ENCODE peak calls at places on chromosome 9, in nine cellular contexts. T is CD4-positive, alpha-beta T cell; Q is foreskin keratinocyte; G is fibroblast of villous mesenchyme; F is ascending aorta; L is WTC11; U is dorsolateral prefrontal cortex; C is BE2C; X is AG04449. J is an unnamed sample.

GRCh38 chr9:95495529-95495928 is 21.2 kb downstream of the PTCH1 start:
- DNase-seq in T (no peak), Q (no peak), G (no peak), F (no peak), L (no peak), U (no peak), C (no peak), X (no peak), J (no peak)

GRCh38 chr9:25681270-25681669 is 3.0 kb upstream of the TUSC1 start:
- DNase-seq in T (no peak), Q (peak), G (peak), F (no peak), L (no peak), U (no peak), C (no peak), X (peak), J (no peak)

GRCh38 chr9:78566948-78567675 is 270.2 kb downstream of the PSAT1 start:
- DNase-seq in T (no peak), Q (peak), G (peak), F (no peak), L (no peak), U (no peak), C (peak), X (no peak), J (no peak)

GRCh38 chr9:27888661-27889295 is 315.5 kb upstream of the C9orf72 start:
- DNase-seq in T (no peak), Q (peak), G (no peak), F (no peak), L (peak), U (no peak), C (peak), X (no peak), J (peak)

GRCh38 chr9:18756712-18757125 is 276.3 kb downstream of the SAXO1 start:
- DNase-seq in T (no peak), Q (no peak), G (no peak), F (no peak), L (no peak), U (no peak), C (no peak), X (no peak), J (no peak)

GRCh38 chr9:20689833-20690232 is 5.8 kb downstream of the FOCAD start:
- DNase-seq in T (no peak), Q (no peak), G (no peak), F (no peak), L (no peak), U (no peak), C (no peak), X (no peak), J (no peak)

GRCh38 chr9:109163194-109163593 is 3.9 kb downstream of the FRRS1L start:
- DNase-seq in T (no peak), Q (no peak), G (no peak), F (no peak), L (no peak), U (no peak), C (no peak), X (no peak), J (no peak)

GRCh38 chr9:87685431-87685830 is 40.5 kb upstream of the CTSL start:
- DNase-seq in T (no peak), Q (no peak), G (peak), F (no peak), L (no peak), U (no peak), C (no peak), X (no peak), J (no peak)

GRCh38 chr9:127154390-127155191 is 32.2 kb upstream of the ANGPTL2 start:
- DNase-seq in T (no peak), Q (no peak), G (no peak), F (peak), L (no peak), U (peak), C (no peak), X (no peak), J (no peak)

GRCh38 chr9:8652282-8652681 is 852.7 kb upstream of the DMAC1 start:
- DNase-seq in T (no peak), Q (no peak), G (no peak), F (no peak), L (no peak), U (no peak), C (no peak), X (no peak), J (no peak)

GRCh38 chr9:38180631-38181030 is 111.6 kb upstream of the SHB start:
- DNase-seq in T (no peak), Q (peak), G (no peak), F (no peak), L (no peak), U (no peak), C (no peak), X (no peak), J (no peak)

GRCh38 chr9:76400534-76401096 is 6.4 kb upstream of the RFK start:
- DNase-seq in T (no peak), Q (peak), G (no peak), F (no peak), L (no peak), U (no peak), C (no peak), X (no peak), J (no peak)

GRCh38 chr9:33721674-33722358 is 73.5 kb upstream of the PRSS3 start:
- DNase-seq in T (peak), Q (peak), G (peak), F (peak), L (peak), U (peak), C (peak), X (peak), J (peak)
- TF ChIP-seq CTCF in T (peak), Q (peak), G (peak), F (peak), L (peak), U (peak), C (peak), X (peak), J (peak)

DNA sequence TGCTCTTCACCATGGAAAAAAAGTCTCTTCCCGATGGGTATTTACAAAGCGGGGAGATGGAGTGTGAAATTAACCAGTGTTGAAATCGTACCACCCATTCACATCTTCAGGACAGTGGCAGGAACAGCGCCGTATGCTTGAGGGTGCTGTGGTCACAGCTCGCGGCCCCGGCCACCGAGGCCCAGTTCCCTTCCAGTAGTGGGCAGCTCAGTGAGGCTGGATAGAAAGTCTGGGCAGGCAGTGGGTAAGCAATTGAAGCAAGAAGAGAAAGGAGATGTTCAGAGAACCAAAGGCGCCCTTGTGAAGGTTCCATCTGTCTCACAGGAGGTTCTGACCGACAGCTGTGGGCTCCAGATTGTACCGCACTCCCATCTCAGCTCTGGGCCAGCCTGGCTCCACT is 59.1 kb downstream of the SECISBP2 start:
- DNase-seq in T (no peak), Q (no peak), G (no peak), F (no peak), L (no peak), U (no peak), C (no peak), X (no peak), J (no peak)
- TF ChIP-seq CTCF in T (no peak), Q (no peak), G (no peak), F (no peak), L (no peak), U (no peak), C (no peak), X (no peak), J (no peak)

DNA sequence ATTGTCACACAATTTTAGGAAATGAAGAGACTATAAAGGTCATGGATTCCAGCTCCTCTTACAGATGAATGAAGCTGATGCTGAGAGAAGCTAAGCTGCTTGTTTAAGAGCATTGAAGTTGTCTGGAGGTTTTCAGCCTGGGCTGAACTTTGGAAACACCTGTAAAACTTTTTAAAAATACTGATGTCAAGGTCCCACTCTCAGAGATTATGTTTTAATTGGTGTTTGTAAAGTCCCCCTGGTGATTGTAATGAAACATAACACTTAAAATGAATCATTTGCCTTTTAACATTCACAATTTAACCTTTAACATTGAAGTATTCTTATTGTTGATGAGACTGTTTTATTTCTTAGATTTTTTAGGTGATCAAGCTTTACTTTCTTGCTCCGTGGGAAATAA is 16.4 kb downstream of the RAD23B start:
- DNase-seq in T (no peak), Q (no peak), G (no peak), F (no peak), L (no peak), U (no peak), C (no peak), X (no peak), J (no peak)
- TF ChIP-seq CTCF in T (no peak), Q (peak), G (peak), F (no peak), L (no peak), U (no peak), C (peak), X (no peak), J (peak)

GRCh38 chr9:132357764-132358163 is 3.0 kb upstream of the SETX start:
- DNase-seq in T (no peak), Q (no peak), G (no peak), F (no peak), L (no peak), U (no peak), C (no peak), X (no peak), J (no peak)
- TF ChIP-seq CTCF in T (no peak), Q (no peak), G (no peak), F (no peak), L (no peak), U (no peak), C (no peak), X (no peak), J (no peak)

J was measured in CD14-positive monocyte.